ENCODE peak calls at places on chromosome X, in four cellular contexts. One of them, this sample, is unnamed.
A peak's percentile ranks its signal among the peaks of the same experiment; 100 is the strongest.

GRCh38 chrX:155048997-155049619 is 21.8 kb downstream of the CMC4 start:
- DNase-seq in H1: no peak
- DNase-seq in IMR-90: peak; percentile 55
- DNase-seq in K562: peak; percentile 58
- DNase-seq in this sample: no peak

GRCh38 chrX:20538974-20539373 is 272.3 kb upstream of the RPS6KA3 start:
- DNase-seq in K562: no peak
- DNase-seq in H1: no peak
- DNase-seq in IMR-90: no peak
- DNase-seq in this sample: no peak

GRCh38 chrX:102650903-102651241 is 411 bp upstream of the GPRASP1 start:
- DNase-seq in H1: no peak
- DNase-seq in IMR-90: no peak
- DNase-seq in K562: no peak
- DNase-seq in this sample: no peak

GRCh38 chrX:132955710-132956109 is 2.7 kb downstream of the HS6ST2 start:
- DNase-seq in K562: no peak
- DNase-seq in H1: no peak
- DNase-seq in IMR-90: no peak
- DNase-seq in this sample: no peak

GRCh38 chrX:129622757-129623301 is 31.9 kb downstream of the APLN start:
- DNase-seq in K562: no peak
- DNase-seq in H1: peak; percentile 46
- DNase-seq in IMR-90: peak; percentile 57
- DNase-seq in this sample: no peak

GRCh38 chrX:93660575-93660974 is 12.8 kb downstream of the NAP1L3 start:
- DNase-seq in IMR-90: no peak
- DNase-seq in H1: no peak
- DNase-seq in K562: no peak
- DNase-seq in this sample: no peak

GRCh38 chrX:123918106-123918721 is 43.3 kb upstream of the STAG2 start:
- DNase-seq in K562: no peak
- DNase-seq in IMR-90: no peak
- DNase-seq in H1: no peak
- DNase-seq in this sample: no peak

GRCh38 chrX:31036895-31037294 is 34.9 kb downstream of the FTHL17 start:
- DNase-seq in IMR-90: peak; percentile 42
- DNase-seq in H1: no peak
- DNase-seq in K562: peak; percentile 38
- DNase-seq in this sample: no peak

GRCh38 chrX:136121788-136122187 is 25.5 kb upstream of the FHL1 start:
- DNase-seq in K562: no peak
- DNase-seq in IMR-90: no peak
- DNase-seq in H1: no peak
- DNase-seq in this sample: no peak

GRCh38 chrX:56313308-56313707 is 81.2 kb downstream of the KLF8 start:
- DNase-seq in IMR-90: no peak
- DNase-seq in K562: no peak
- DNase-seq in H1: no peak
- DNase-seq in this sample: no peak

GRCh38 chrX:14420876-14421275 is 108.5 kb upstream of the GLRA2 start:
- DNase-seq in K562: no peak
- DNase-seq in IMR-90: no peak
- DNase-seq in H1: no peak
- DNase-seq in this sample: no peak

GRCh38 chrX:41664307-41665299 is 24.2 kb upstream of the GPR34 start:
- DNase-seq in K562: no peak
- DNase-seq in H1: no peak
- DNase-seq in IMR-90: peak; percentile 19
- DNase-seq in this sample: no peak

GRCh38 chrX:141278306-141278705 is 36.0 kb upstream of the SPANXC start:
- DNase-seq in IMR-90: peak; percentile 6
- DNase-seq in H1: no peak
- DNase-seq in K562: peak; percentile 4
- DNase-seq in this sample: no peak
- TF ChIP-seq CHD1 in IMR-90: no peak
- TF ChIP-seq CHD1 in H1: no peak
- TF ChIP-seq CHD1 in K562: no peak
- TF ChIP-seq CHD1 in this sample: no peak

DNA sequence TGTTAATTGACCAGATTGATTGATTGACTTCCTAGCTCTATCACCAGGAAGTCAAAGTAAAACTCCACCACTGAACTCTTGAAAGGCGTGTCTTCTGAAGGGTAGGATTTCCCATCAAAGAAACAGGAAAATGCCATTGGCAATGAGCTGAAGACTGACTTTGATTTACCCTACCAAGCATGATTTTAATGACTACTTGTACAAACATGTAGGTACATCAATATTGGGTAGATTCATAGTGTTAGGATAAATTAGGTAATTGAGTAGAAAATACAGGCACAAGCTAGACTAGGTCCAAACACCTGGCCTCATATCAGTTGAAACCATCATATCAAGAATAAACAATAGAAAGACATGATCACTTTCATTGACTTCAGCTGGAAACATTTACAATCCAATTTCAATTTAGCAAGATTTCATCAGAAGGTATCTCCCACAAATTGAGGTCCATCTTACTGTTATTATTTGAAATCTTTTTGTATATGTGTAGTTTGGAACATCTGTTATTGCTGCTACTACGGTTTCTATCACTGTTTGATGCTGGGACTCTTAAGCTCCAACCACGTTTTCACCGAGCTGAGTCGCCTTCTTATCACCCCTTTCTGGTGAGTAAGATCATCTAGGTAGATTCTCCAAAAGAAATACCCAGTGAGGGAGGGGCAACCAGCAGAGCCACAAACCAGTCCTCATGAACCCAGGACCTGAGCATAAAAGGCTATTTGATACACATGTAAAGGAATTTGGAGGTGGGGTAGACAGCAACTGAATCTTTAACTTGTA is 53.4 kb upstream of the ATXN3L start:
- DNase-seq in H1: no peak
- DNase-seq in K562: no peak
- DNase-seq in IMR-90: peak; percentile 70
- DNase-seq in this sample: no peak
- TF ChIP-seq CHD1 in H1: no peak
- TF ChIP-seq CHD1 in K562: no peak
- TF ChIP-seq CHD1 in IMR-90: no peak
- TF ChIP-seq CHD1 in this sample: no peak

GRCh38 chrX:49073641-49074575 is at the start of gene PRAF2:
- DNase-seq in H1: peak; percentile 46
- DNase-seq in K562: no peak
- DNase-seq in IMR-90: peak; percentile 89
- DNase-seq in this sample: peak; percentile 42

GRCh38 chrX:49079489-49080428 is at the start of gene WDR45:
- DNase-seq in H1: no peak
- DNase-seq in K562: peak; percentile 86
- DNase-seq in IMR-90: peak; percentile 63
- DNase-seq in this sample: peak; percentile 8

GRCh38 chrX:49082472-49082871 is 2.8 kb upstream of the WDR45 start:
- DNase-seq in H1: no peak
- DNase-seq in K562: no peak
- DNase-seq in IMR-90: no peak
- DNase-seq in this sample: no peak

GRCh38 chrX:49075347-49075746 is 1.5 kb upstream of the PRAF2 start:
- DNase-seq in IMR-90: no peak
- DNase-seq in K562: no peak
- DNase-seq in H1: no peak
- DNase-seq in this sample: no peak

DNA sequence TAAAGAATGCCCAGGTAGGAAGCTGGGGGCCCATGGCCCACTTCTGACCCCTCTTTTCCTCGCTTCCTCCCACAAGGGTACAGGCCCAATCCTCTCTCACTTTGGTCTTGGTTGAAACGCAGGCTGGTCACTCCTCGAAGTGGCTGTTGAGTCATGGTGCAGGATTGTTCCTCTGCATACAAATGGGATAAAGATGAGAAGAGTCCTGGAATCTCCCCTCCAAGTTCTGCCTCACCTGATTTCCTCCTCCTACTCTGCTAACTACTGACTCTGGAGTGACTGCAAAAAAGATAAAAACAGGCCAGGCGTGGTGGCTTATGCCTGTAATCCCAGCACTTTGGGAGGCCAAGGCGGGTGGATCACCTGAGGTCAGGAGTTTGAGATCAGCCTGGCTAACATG is 1.7 kb downstream of the WDR45 start:
- DNase-seq in K562: no peak
- DNase-seq in H1: no peak
- DNase-seq in IMR-90: no peak
- DNase-seq in this sample: no peak
- TF ChIP-seq CHD1 in K562: no peak
- TF ChIP-seq CHD1 in H1: no peak
- TF ChIP-seq CHD1 in IMR-90: no peak
- TF ChIP-seq CHD1 in this sample: no peak

GRCh38 chrX:91435465-91435864 is 826 bp downstream of the PABPC5 start:
- DNase-seq in IMR-90: no peak
- DNase-seq in K562: no peak
- DNase-seq in H1: no peak
- DNase-seq in this sample: no peak

GRCh38 chrX:91434351-91435168 is at the start of gene PABPC5:
- DNase-seq in K562: no peak
- DNase-seq in H1: peak; percentile 38
- DNase-seq in IMR-90: peak; percentile 82
- DNase-seq in this sample: no peak
- TF ChIP-seq CHD1 in K562: no peak
- TF ChIP-seq CHD1 in H1: no peak
- TF ChIP-seq CHD1 in IMR-90: no peak
- TF ChIP-seq CHD1 in this sample: no peak

DNA sequence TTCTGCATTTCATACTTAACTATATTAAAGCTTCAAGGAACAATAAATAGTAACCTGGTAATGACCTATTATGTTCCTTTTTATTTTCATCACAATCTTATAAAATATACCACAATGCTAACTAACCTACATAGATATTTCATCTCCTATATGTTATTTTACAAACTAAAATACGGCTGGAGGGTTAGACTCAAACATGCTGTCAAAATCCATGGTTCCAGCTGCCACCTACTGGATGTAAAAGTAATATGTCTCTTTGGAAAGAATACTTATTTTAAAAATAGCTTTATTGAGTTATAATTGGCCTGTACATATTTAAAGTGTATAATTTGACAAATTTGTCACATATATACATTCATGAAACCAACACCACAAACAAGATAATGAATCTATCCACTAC is 15.0 kb downstream of the RGN start:
- DNase-seq in H1: no peak
- DNase-seq in IMR-90: peak; percentile 55
- DNase-seq in K562: peak; percentile 20
- DNase-seq in this sample: no peak
- TF ChIP-seq CHD1 in H1: no peak
- TF ChIP-seq CHD1 in IMR-90: no peak
- TF ChIP-seq CHD1 in K562: no peak
- TF ChIP-seq CHD1 in this sample: no peak

DNA sequence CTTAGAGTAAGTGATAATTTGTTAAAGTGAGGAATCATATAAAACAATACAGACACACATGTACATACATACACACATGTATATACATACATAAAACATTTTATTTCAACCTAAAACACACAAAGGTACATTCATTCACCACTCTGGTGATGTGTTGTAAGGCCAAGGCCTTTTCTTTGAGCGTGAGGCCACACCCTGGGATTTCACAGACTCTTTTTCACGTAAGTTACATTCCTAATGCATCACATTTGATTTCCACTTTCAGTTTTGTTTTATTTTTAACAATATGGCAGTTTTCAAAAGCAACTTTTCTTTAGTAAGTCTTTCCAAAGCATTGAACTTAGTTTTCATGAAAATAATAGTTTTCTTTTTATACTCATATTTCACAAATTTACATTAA is 170.7 kb downstream of the COL4A6 start:
- DNase-seq in IMR-90: no peak
- DNase-seq in K562: no peak
- DNase-seq in H1: no peak
- DNase-seq in this sample: no peak
- TF ChIP-seq CHD1 in IMR-90: no peak
- TF ChIP-seq CHD1 in K562: no peak
- TF ChIP-seq CHD1 in H1: no peak
- TF ChIP-seq CHD1 in this sample: no peak

GRCh38 chrX:21744721-21745120 is 13.2 kb downstream of the SMPX start:
- DNase-seq in K562: no peak
- DNase-seq in IMR-90: no peak
- DNase-seq in H1: no peak
- DNase-seq in this sample: no peak

GRCh38 chrX:21744060-21744459 is 13.9 kb downstream of the SMPX start:
- DNase-seq in K562: no peak
- DNase-seq in IMR-90: no peak
- DNase-seq in H1: no peak
- DNase-seq in this sample: no peak

GRCh38 chrX:21748235-21748634 is 9.7 kb downstream of the SMPX start:
- DNase-seq in K562: no peak
- DNase-seq in IMR-90: no peak
- DNase-seq in H1: no peak
- DNase-seq in this sample: no peak

GRCh38 chrX:21747523-21747922 is 10.4 kb downstream of the SMPX start:
- DNase-seq in IMR-90: no peak
- DNase-seq in K562: no peak
- DNase-seq in H1: no peak
- DNase-seq in this sample: no peak

DNA sequence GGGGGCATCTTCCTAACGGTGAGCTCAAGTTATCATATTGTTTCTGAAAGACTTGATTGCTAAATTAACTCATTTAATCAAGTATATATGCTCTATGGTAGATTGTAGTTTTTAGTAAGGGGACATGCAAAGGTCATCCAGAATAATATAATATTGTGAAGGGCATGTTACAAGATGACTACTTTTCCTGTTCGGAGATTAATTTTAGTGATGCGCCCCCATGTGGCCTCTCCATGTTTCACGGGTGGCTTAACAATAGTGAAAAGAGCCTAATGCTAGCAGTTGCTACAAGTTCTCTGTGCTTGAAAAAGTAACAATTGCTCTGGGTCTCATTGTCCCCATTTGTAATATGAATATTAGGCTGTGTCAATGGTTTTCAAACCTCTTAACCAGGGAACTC is 12.2 kb downstream of the SMPX start:
- DNase-seq in IMR-90: peak; percentile 25
- DNase-seq in H1: no peak
- DNase-seq in K562: peak; percentile 9
- DNase-seq in this sample: no peak
- TF ChIP-seq CHD1 in IMR-90: no peak
- TF ChIP-seq CHD1 in H1: no peak
- TF ChIP-seq CHD1 in K562: no peak
- TF ChIP-seq CHD1 in this sample: no peak

DNA sequence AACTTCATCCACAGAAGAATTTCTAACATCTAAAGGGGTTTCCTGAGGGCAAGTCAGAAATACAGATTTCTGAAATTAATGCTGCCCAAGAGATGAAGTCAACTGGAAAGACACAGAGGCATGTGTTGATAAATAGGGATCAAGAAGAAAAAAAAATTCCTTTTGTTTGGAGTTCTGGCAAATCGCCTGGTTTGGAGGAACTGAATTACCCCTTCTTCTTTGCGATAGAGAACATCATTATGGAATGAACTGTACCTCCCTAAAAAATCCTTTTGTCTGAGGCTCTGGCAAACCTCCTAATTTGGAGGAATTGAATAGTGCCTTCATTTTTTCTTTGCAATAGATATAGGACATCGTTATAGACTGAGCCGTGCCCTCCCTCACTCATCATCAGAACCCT is 200.9 kb downstream of the DHRSX start:
- DNase-seq in H1: no peak
- DNase-seq in K562: no peak
- DNase-seq in IMR-90: no peak
- DNase-seq in this sample: no peak
- TF ChIP-seq CHD1 in H1: no peak
- TF ChIP-seq CHD1 in K562: no peak
- TF ChIP-seq CHD1 in IMR-90: no peak
- TF ChIP-seq CHD1 in this sample: no peak